ENCODE peak calls at places on chromosomes 6 and 20, in seven cellular contexts. Z is IMR-90, V is H9, E is neuronal stem cell, R is H1, G is mesenchymal stem cell, O is trophoblast cell. H is an unnamed sample.

GRCh38 chr6:33828764-33829731 is 25.2 kb upstream of the MLN start:
- DNase-seq in Z (no peak), V (no peak), G (no peak), E (no peak), O (no peak), R (no peak), H (peak)

GRCh38 chr6:167235005-167235404 is 56.1 kb upstream of the UNC93A start:
- DNase-seq in V (no peak), E (no peak), O (no peak), R (peak), Z (no peak), G (no peak), H (no peak)

GRCh38 chr20:23264545-23264944 is 86.0 kb upstream of the NXT1 start:
- DNase-seq in Z (no peak), E (no peak), V (peak), G (no peak), R (no peak), O (no peak), H (no peak)

GRCh38 chr6:163335671-163336545 is 78.6 kb upstream of the QKI start:
- DNase-seq in V (no peak), O (peak), G (no peak), E (no peak), R (no peak), Z (peak), H (peak)

GRCh38 chr6:1381397-1382330 is 7.7 kb upstream of the FOXF2 start:
- DNase-seq in Z (no peak), O (peak), R (peak), E (peak), G (no peak), V (peak), H (peak)

GRCh38 chr6:21840428-21840827 is 246.9 kb downstream of the SOX4 start:
- DNase-seq in E (no peak), O (no peak), R (no peak), V (no peak), G (peak), Z (peak), H (no peak)

GRCh38 chr6:154139894-154140293 is 100.9 kb downstream of the OPRM1 start:
- DNase-seq in R (no peak), Z (no peak), V (no peak), E (no peak), G (no peak), O (no peak), H (no peak)

GRCh38 chr6:160054271-160054670 is 67.3 kb upstream of the SLC22A1 start:
- DNase-seq in Z (no peak), R (no peak), G (no peak), O (no peak), E (no peak), V (no peak), H (no peak)

GRCh38 chr20:25076731-25077609 is 5.0 kb downstream of the VSX1 start:
- DNase-seq in O (peak), E (no peak), V (peak), Z (peak), R (no peak), G (no peak), H (no peak)

DNA sequence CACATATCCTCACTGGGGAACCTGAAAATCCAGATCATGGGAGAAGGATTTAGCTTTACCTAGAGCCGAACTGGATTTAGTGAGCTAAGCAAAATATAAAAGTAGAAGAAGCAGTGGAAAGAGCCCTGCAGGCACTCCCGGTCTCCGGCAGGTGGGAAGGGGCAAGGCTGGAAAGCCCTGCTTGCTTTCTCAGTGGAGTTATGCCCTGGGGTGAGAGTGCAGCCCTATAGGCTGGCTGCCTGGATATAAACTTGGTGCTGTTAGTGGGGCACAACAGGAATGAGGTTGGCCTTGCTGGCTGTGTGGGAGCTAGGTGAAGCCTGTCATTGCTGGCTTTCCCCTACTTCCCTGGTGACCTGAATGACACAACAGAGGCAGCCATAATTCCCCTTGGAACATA is 122.0 kb downstream of the CDK19 start:
- DNase-seq in R (no peak), Z (no peak), O (peak), E (no peak), V (no peak), G (no peak), H (no peak)
- H2AK5ac ChIP-seq in R (no peak), Z (no peak), O (no peak), E (no peak), V (no peak), G (peak), H (no peak)

GRCh38 chr20:13338999-13339411 is 117.9 kb downstream of the ISM1 start:
- DNase-seq in Z (no peak), G (no peak), O (peak), R (no peak), E (no peak), V (no peak), H (no peak)
- H2AK5ac ChIP-seq in Z (no peak), G (no peak), O (no peak), R (no peak), E (no peak), V (no peak), H (no peak)

GRCh38 chr6:55888917-55889316 is 13.5 kb upstream of the BMP5 start:
- DNase-seq in Z (no peak), V (no peak), O (no peak), G (no peak), R (no peak), E (no peak), H (no peak)

GRCh38 chr6:55895972-55896371 is 20.6 kb upstream of the BMP5 start:
- DNase-seq in Z (no peak), V (no peak), O (no peak), G (no peak), R (no peak), E (no peak), H (no peak)

GRCh38 chr6:55898342-55898741 is 23.0 kb upstream of the BMP5 start:
- DNase-seq in V (no peak), G (peak), E (no peak), R (no peak), O (peak), Z (peak), H (no peak)

DNA sequence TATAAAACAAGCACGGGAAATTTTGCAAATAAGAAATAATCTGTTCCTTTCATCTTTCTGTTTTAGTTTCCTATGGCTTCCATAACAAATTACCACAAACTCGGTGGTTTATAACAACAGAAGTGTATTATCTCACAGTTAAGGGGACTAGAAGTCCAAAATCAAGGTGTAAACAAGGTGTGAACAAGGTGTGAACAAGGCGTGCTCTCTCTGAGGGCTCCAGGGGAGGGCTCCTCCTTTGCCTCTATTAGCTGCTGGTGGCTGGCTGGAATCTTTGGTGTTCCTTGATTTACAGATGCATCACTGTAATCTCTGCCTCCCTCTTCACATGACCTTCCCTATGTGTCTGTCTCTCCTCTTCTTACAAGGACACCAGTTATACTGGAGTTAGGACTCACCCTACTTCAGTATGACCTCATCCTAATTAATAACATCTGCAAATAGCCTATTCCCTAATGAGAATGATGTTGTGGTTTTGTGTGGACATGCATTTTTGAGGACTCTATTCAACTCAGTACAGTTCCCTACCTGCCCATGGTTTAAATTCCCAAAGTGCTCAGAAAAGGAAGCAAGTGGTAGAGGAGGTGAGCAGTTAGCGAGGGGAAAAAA is 17.5 kb upstream of the BMP5 start:
- DNase-seq in Z (peak), V (no peak), G (no peak), E (no peak), R (no peak), O (no peak), H (peak)
- H2AK5ac ChIP-seq in Z (peak), V (no peak), G (no peak), E (no peak), R (no peak), O (no peak), H (no peak)

GRCh38 chr6:4349931-4350330 is 214.6 kb upstream of the ECI2 start:
- DNase-seq in G (no peak), O (no peak), E (no peak), R (no peak), Z (no peak), V (peak), H (no peak)
- H2AK5ac ChIP-seq in G (no peak), O (peak), E (no peak), R (no peak), Z (peak), V (no peak), H (no peak)

GRCh38 chr6:169934699-169935347 is 183.4 kb downstream of the ERMARD start:
- DNase-seq in R (no peak), V (no peak), G (no peak), O (no peak), E (no peak), Z (no peak), H (no peak)
- H2AK5ac ChIP-seq in R (no peak), V (no peak), G (no peak), O (no peak), E (peak), Z (no peak), H (no peak)

DNA sequence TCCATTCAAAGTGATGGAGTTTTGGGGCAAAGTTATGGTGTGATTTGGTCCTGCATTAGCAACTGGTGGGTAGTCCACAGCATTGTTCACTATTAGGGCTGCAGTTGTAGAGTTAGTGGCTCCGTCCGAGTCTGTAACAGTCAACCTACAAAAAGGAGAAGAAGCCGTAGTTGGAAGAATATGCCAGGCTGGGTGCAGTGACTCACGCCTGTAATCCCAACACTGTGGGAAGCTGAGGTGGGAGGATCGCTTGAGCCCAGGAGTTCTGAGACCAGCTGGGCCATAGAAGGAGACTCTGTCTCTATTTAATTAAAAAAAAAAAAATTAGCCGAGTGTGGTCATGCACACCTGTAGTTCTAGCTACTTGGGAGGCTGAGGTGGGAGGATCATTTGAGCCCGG is 69.5 kb downstream of the KIAA0319 start:
- DNase-seq in E (no peak), Z (no peak), V (no peak), R (no peak), G (no peak), O (no peak), H (no peak)
- H2AK5ac ChIP-seq in E (no peak), Z (no peak), V (no peak), R (no peak), G (no peak), O (no peak), H (no peak)